ENCODE peak calls at places on chromosomes 7 and 10, in five cellular contexts. L, U, Z, B and E are unnamed samples.

GRCh38 chr7:42574693-42575084 is 337.2 kb downstream of the C7orf25 start:
- DNase-seq in L (peak), U (no peak), Z (peak), B (peak), E (peak)

GRCh38 chr7:13897825-13898224 is 91.6 kb downstream of the ETV1 start:
- DNase-seq in L (no peak), U (no peak), Z (no peak), B (no peak), E (no peak)

GRCh38 chr10:111835562-111835961 is 348.0 kb downstream of the GPAM start:
- DNase-seq in L (no peak), U (no peak), Z (no peak), B (no peak), E (no peak)

GRCh38 chr10:113309791-113310190 is 243.1 kb upstream of the HABP2 start:
- DNase-seq in L (no peak), U (no peak), Z (no peak), B (peak), E (no peak)

GRCh38 chr7:44200699-44201461 is at the start of gene YKT6:
- DNase-seq in L (peak), U (peak), Z (peak), B (peak), E (peak)

GRCh38 chr7:121442845-121443244 is 46.7 kb upstream of the FAM3C start:
- DNase-seq in L (no peak), U (no peak), Z (no peak), B (no peak), E (no peak)

GRCh38 chr10:126013489-126014281 is 117.3 kb downstream of the FANK1 start:
- DNase-seq in L (peak), U (no peak), Z (no peak), B (no peak), E (peak)

GRCh38 chr7:91408388-91409154 is 144.3 kb downstream of the FZD1 start:
- DNase-seq in L (no peak), U (no peak), Z (no peak), B (no peak), E (no peak)

GRCh38 chr7:92357260-92357659 is 90.0 kb upstream of the GATAD1 start:
- DNase-seq in L (no peak), U (no peak), Z (no peak), B (no peak), E (no peak)

GRCh38 chr10:97991875-97992274 is 38.5 kb downstream of the CRTAC1 start:
- DNase-seq in L (no peak), U (no peak), Z (peak), B (no peak), E (peak)

GRCh38 chr7:131057015-131057518 is 270.6 kb upstream of the MKLN1 start:
- DNase-seq in L (no peak), U (no peak), Z (no peak), B (no peak), E (peak)

GRCh38 chr7:73622909-73623797 is 1.2 kb downstream of the MLXIPL start:
- DNase-seq in L (no peak), U (no peak), Z (no peak), B (no peak), E (no peak)

GRCh38 chr10:43069597-43069996 is 7.3 kb upstream of the RET start:
- DNase-seq in L (no peak), U (no peak), Z (no peak), B (no peak), E (no peak)

GRCh38 chr10:119871881-119872609 is 598 bp downstream of the MCMBP start:
- DNase-seq in L (peak), U (peak), Z (peak), B (peak), E (no peak)

GRCh38 chr10:50224330-50224952 is 26.9 kb downstream of the ASAH2 start:
- DNase-seq in L (peak), U (no peak), Z (peak), B (peak), E (peak)

GRCh38 chr7:49718755-49719154 is 54.7 kb upstream of the VWC2 start:
- DNase-seq in L (no peak), U (no peak), Z (no peak), B (no peak), E (no peak)

GRCh38 chr7:70506463-70506862 is 625.5 kb upstream of the GALNT17 start:
- DNase-seq in L (no peak), U (no peak), Z (peak), B (peak), E (no peak)

GRCh38 chr7:136911362-136911761 is 42.9 kb downstream of the CHRM2 start:
- DNase-seq in L (no peak), U (no peak), Z (peak), B (no peak), E (no peak)

GRCh38 chr10:123377883-123378282 is 223.7 kb downstream of the BUB3 start:
- DNase-seq in L (no peak), U (no peak), Z (no peak), B (no peak), E (no peak)